ENCODE peak calls at places on chromosomes 6 and 20, in six cellular contexts. W, X, V, C, U and J are unnamed samples.

GRCh38 chr6:29759457-29759856 is 36.2 kb downstream of the HLA-F start:
- DNase-seq in C (peak), V (no peak), X (no peak), W (no peak), U (no peak), J (no peak)

GRCh38 chr20:33910056-33910455 is 83.7 kb upstream of the RALY start:
- DNase-seq in W (peak), X (no peak), C (no peak), U (no peak), V (no peak), J (no peak)

GRCh38 chr20:42700423-42700822 is 489.3 kb downstream of the PTPRT start:
- DNase-seq in V (no peak), U (no peak), X (no peak), W (no peak), C (no peak), J (no peak)

GRCh38 chr6:108699290-108700041 is 138.7 kb downstream of the FOXO3 start:
- DNase-seq in W (no peak), V (no peak), U (no peak), C (no peak), X (no peak), J (no peak)

GRCh38 chr6:17470953-17471335 is 77.5 kb downstream of the CAP2 start:
- DNase-seq in W (peak), U (no peak), C (no peak), V (no peak), X (no peak), J (no peak)

GRCh38 chr6:168051648-168052047 is 27.4 kb downstream of the FRMD1 start:
- DNase-seq in X (no peak), C (no peak), W (no peak), V (no peak), U (no peak), J (no peak)

GRCh38 chr6:7236312-7237209 is 76.4 kb downstream of the SSR1 start:
- DNase-seq in X (peak), W (no peak), V (no peak), U (no peak), C (peak), J (peak)

GRCh38 chr20:45080867-45081616 is 19.9 kb downstream of the KCNS1 start:
- DNase-seq in U (no peak), C (no peak), X (no peak), W (no peak), V (no peak), J (no peak)

GRCh38 chr6:28811873-28812272 is 111.9 kb downstream of the TRIM27 start:
- DNase-seq in V (no peak), C (no peak), U (no peak), W (no peak), X (no peak), J (no peak)

GRCh38 chr6:113347420-113347819 is 509.7 kb upstream of the MARCKS start:
- DNase-seq in V (no peak), W (no peak), U (no peak), C (no peak), X (no peak), J (no peak)

GRCh38 chr6:148491638-148492210 is 149.1 kb downstream of the SASH1 start:
- DNase-seq in W (no peak), X (no peak), C (no peak), U (no peak), V (no peak), J (no peak)

GRCh38 chr6:149033454-149034241 is 283.9 kb upstream of the TAB2 start:
- DNase-seq in U (no peak), C (no peak), V (no peak), X (no peak), W (no peak), J (no peak)

GRCh38 chr20:58174708-58175287 is 53.7 kb downstream of the ANKRD60 start:
- DNase-seq in U (no peak), X (no peak), C (no peak), V (peak), W (peak), J (peak)

GRCh38 chr6:106745396-106745795 is 116.0 kb downstream of the QRSL1 start:
- DNase-seq in U (no peak), C (no peak), X (no peak), W (no peak), V (no peak), J (no peak)

GRCh38 chr6:143060806-143061596 is at the start of gene AIG1:
- DNase-seq in U (no peak), V (peak), X (no peak), C (no peak), W (no peak), J (no peak)

GRCh38 chr20:15627501-15627903 is 945.7 kb downstream of the KIF16B start:
- DNase-seq in W (no peak), V (no peak), X (no peak), U (no peak), C (no peak), J (no peak)

GRCh38 chr6:142290851-142291250 is 11.0 kb upstream of the ADGRG6 start:
- DNase-seq in V (no peak), X (no peak), C (no peak), U (no peak), W (no peak), J (no peak)

GRCh38 chr20:50343125-50343489 is 152.5 kb downstream of the CEBPB start:
- DNase-seq in U (no peak), W (no peak), X (no peak), V (no peak), C (no peak), J (no peak)

GRCh38 chr6:34657307-34657978 is 39.1 kb downstream of the ILRUN start:
- DNase-seq in C (peak), X (no peak), U (peak), V (no peak), W (peak), J (no peak)

GRCh38 chr6:1316482-1317220 is 4.8 kb downstream of the FOXQ1 start:
- DNase-seq in X (no peak), C (peak), U (peak), W (no peak), V (no peak), J (no peak)

GRCh38 chr6:87161299-87161698 is 5.9 kb downstream of the ZNF292 start:
- DNase-seq in U (no peak), V (no peak), C (no peak), W (no peak), X (no peak), J (no peak)

GRCh38 chr6:87436435-87436834 is 28.7 kb downstream of the CFAP206 start:
- DNase-seq in W (peak), X (peak), V (no peak), C (peak), U (peak), J (no peak)

GRCh38 chr6:28489366-28490190 is 26.0 kb downstream of the GPX6 start:
- DNase-seq in V (no peak), W (peak), U (peak), X (peak), C (peak), J (peak)

GRCh38 chr6:139603554-139603953 is 229.1 kb upstream of the CITED2 start:
- DNase-seq in V (no peak), U (no peak), X (no peak), C (no peak), W (no peak), J (no peak)

GRCh38 chr6:154236646-154237236 is 119.9 kb downstream of the IPCEF1 start:
- DNase-seq in W (no peak), C (no peak), U (no peak), X (no peak), V (no peak), J (no peak)

GRCh38 chr20:62210496-62210855 is 9.6 kb downstream of the HRH3 start:
- DNase-seq in C (no peak), W (no peak), X (no peak), U (no peak), V (no peak), J (no peak)

GRCh38 chr20:36585410-36586125 is 12.2 kb downstream of the TGIF2 start:
- DNase-seq in C (peak), W (peak), U (no peak), V (no peak), X (no peak), J (no peak)

GRCh38 chr20:54276577-54277169 is 68.8 kb downstream of the PFDN4 start:
- DNase-seq in X (no peak), C (no peak), V (no peak), U (no peak), W (no peak), J (no peak)

GRCh38 chr20:20364747-20365558 is 3.0 kb upstream of the INSM1 start:
- DNase-seq in V (no peak), X (no peak), U (no peak), C (no peak), W (no peak), J (no peak)

GRCh38 chr6:81690073-81690472 is 62.4 kb downstream of the TENT5A start:
- DNase-seq in X (no peak), C (peak), V (no peak), U (no peak), W (no peak), J (no peak)

GRCh38 chr20:36624925-36625324 is 19.3 kb downstream of the RAB5IF start:
- DNase-seq in V (no peak), C (no peak), W (no peak), X (no peak), U (no peak), J (no peak)

GRCh38 chr20:60057866-60058807 is 99.9 kb downstream of the CDH26 start:
- DNase-seq in U (no peak), W (peak), V (no peak), C (no peak), X (peak), J (peak)

GRCh38 chr6:165219629-165220028 is 89.8 kb downstream of the C6orf118 start:
- DNase-seq in W (no peak), C (no peak), U (no peak), X (no peak), V (no peak), J (no peak)

GRCh38 chr20:47887064-47887463 is 101.8 kb upstream of the SULF2 start:
- DNase-seq in C (no peak), W (no peak), V (no peak), U (no peak), X (no peak), J (no peak)

GRCh38 chr20:41221614-41222218 is 84.4 kb downstream of the PLCG1 start:
- DNase-seq in U (no peak), W (no peak), V (no peak), C (no peak), X (no peak), J (no peak)

GRCh38 chr20:41135187-41135887 is 2.0 kb upstream of the PLCG1 start:
- DNase-seq in U (peak), X (no peak), W (no peak), C (peak), V (peak), J (peak)

GRCh38 chr6:11168091-11168635 is 56.6 kb upstream of the ERVFRD-1 start:
- DNase-seq in C (no peak), U (no peak), X (no peak), V (no peak), W (peak), J (no peak)

GRCh38 chr6:11171952-11172351 is 60.4 kb upstream of the ERVFRD-1 start:
- DNase-seq in X (no peak), C (no peak), U (no peak), W (no peak), V (no peak), J (no peak)

GRCh38 chr6:11177271-11177670 is 55.2 kb downstream of the NEDD9 start:
- DNase-seq in X (no peak), V (no peak), U (no peak), W (no peak), C (no peak), J (no peak)

GRCh38 chr6:11174245-11174616 is 58.2 kb downstream of the NEDD9 start:
- DNase-seq in V (no peak), X (no peak), C (no peak), U (no peak), W (no peak), J (no peak)

GRCh38 chr6:11172501-11173337 is 59.7 kb downstream of the NEDD9 start:
- DNase-seq in V (peak), U (peak), C (peak), X (peak), W (peak), J (peak)
- H3K4me3 ChIP-seq in V (no peak), U (no peak), C (no peak), X (no peak), W (no peak), J (no peak)

GRCh38 chr6:152093711-152094110 is 286.2 kb downstream of the ESR1 start:
- DNase-seq in V (no peak), C (no peak), U (no peak), W (no peak), X (no peak), J (no peak)
- H3K4me3 ChIP-seq in V (no peak), C (no peak), U (no peak), W (no peak), X (no peak), J (no peak)

DNA sequence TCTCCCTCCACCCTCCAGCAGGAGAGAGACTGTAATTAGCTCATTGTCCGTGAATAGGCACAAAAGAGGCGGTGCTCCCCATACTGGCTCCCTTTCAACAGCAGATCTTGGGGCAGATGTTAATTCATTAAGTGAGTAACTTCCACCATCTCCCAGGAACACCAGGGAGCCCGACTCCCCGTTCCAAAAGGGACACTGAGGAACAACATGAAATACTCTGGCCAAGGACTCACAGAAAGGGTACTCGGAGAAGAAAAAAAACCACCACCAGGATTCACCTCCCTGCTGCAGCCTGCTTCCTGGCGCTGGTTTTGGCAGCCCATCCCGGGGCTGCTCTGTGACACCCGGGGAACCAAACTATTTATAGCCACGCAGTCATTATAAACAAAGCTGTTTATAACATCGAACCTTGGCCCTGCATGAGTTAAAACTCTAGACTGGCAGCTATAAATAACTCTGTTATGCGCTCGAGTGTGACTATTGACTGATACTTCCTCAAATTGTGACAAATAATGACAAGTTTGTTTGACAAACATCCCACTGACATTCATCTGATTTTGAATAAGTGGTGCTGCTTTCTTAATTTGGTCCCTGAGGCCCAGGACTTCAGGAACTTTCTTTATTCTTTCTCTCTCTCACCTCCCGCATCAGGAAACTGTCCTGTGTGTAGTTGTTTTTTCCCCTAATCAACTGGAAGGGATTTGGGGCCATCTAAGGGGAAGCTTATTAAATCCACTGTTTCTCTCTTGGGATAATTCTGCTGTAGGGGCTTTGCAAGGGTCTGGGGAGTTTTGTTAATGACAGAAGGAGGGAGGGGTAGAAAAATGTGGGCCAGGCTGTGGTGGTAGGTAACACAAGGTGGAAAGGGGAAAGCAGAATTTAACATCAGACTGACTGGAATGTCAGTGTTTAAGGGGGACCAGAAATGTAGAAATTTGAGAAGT is 521.6 kb downstream of the CD83 start:
- DNase-seq in V (peak), W (peak), C (no peak), U (no peak), X (no peak), J (no peak)
- H3K4me3 ChIP-seq in V (peak), W (peak), C (no peak), U (no peak), X (no peak), J (peak)

GRCh38 chr6:31581511-31582229 is 554 bp downstream of the LTB start:
- DNase-seq in V (no peak), X (no peak), U (no peak), W (no peak), C (no peak), J (no peak)
- H3K4me3 ChIP-seq in V (peak), X (peak), U (peak), W (peak), C (peak), J (peak)

GRCh38 chr6:53659458-53659857 is 6.1 kb downstream of the KLHL31 start:
- DNase-seq in X (no peak), W (no peak), C (no peak), V (no peak), U (no peak), J (no peak)
- H3K4me3 ChIP-seq in X (no peak), W (no peak), C (no peak), V (no peak), U (no peak), J (no peak)

DNA sequence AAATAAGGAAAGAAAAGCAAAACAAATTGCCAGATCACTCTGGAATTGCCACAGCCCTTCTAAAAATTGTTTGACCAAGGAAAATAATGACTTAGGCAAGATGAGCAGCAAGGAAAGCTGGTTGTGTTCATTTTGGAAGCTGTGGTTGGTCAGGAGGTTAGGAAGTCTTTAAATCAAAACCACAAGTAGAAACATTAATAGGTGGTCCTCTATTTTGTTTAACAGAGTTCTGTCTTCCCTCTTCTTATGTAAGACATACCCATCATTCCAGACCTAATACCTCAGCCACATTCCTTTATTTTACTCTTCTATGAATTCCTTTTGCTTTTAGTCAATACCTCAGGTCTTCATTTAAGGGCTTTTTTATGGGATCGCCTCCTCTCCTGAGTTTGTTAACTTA is 422.2 kb upstream of the PLCB4 start:
- DNase-seq in V (no peak), W (peak), U (no peak), C (no peak), X (no peak), J (no peak)
- H3K4me3 ChIP-seq in V (no peak), W (no peak), U (no peak), C (no peak), X (no peak), J (no peak)

DNA sequence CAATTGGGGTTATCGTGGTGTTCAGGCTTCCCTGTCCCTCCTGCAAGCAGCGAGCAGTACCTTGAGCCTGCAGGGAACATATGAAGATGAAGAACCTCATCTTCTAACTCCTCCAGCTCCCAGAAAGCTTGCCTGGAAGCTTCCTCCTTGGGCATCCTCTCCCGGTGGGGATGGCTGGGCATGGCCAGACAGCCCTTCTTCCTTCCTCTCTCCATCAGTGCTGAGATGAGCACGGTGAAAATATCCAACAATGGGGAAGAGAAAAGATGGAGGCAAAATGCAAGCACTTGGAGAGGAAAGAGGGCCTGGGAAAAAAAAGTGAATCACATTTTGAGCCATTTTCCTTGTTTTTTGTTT is 107.7 kb upstream of the FOXA2 start:
- DNase-seq in C (no peak), U (no peak), X (no peak), V (no peak), W (no peak), J (no peak)
- H3K4me3 ChIP-seq in C (no peak), U (no peak), X (no peak), V (no peak), W (no peak), J (no peak)